ENCODE peak calls at places on chromosomes 11 and 22, in seven cellular contexts. One of them, this sample, is unnamed.

GRCh38 chr11:9719949-9720646 is 56.2 kb downstream of the SWAP70 start:
- DNase-seq in sigmoid colon: no peak
- DNase-seq in psoas muscle: no peak
- DNase-seq in HCT116: no peak
- DNase-seq in aorta: no peak
- DNase-seq in thoracic aorta: no peak
- DNase-seq in spleen: no peak
- DNase-seq in this sample: no peak

GRCh38 chr11:129115652-129116585 is 76.2 kb downstream of the ARHGAP32 start:
- DNase-seq in sigmoid colon: no peak
- DNase-seq in psoas muscle: no peak
- DNase-seq in HCT116: peak; percentile 23
- DNase-seq in aorta: no peak
- DNase-seq in thoracic aorta: no peak
- DNase-seq in spleen: no peak
- DNase-seq in this sample: no peak

GRCh38 chr11:45662665-45663485 is 2.5 kb downstream of the CHST1 start:
- DNase-seq in sigmoid colon: peak; percentile 57
- DNase-seq in psoas muscle: no peak
- DNase-seq in HCT116: no peak
- DNase-seq in aorta: peak; percentile 74
- DNase-seq in thoracic aorta: peak; percentile 49
- DNase-seq in spleen: peak; percentile 43
- DNase-seq in this sample: no peak

GRCh38 chr11:91686700-91687099 is 537.9 kb upstream of the FAT3 start:
- DNase-seq in sigmoid colon: no peak
- DNase-seq in psoas muscle: no peak
- DNase-seq in HCT116: no peak
- DNase-seq in aorta: no peak
- DNase-seq in thoracic aorta: no peak
- DNase-seq in spleen: no peak
- DNase-seq in this sample: no peak

GRCh38 chr11:10308208-10308954 is 3.5 kb downstream of the ADM start:
- DNase-seq in sigmoid colon: no peak
- DNase-seq in psoas muscle: no peak
- DNase-seq in HCT116: no peak
- DNase-seq in aorta: no peak
- DNase-seq in thoracic aorta: no peak
- DNase-seq in spleen: no peak
- DNase-seq in this sample: no peak

GRCh38 chr11:82233211-82233610 is 500.5 kb downstream of the FAM181B start:
- DNase-seq in sigmoid colon: no peak
- DNase-seq in psoas muscle: no peak
- DNase-seq in HCT116: no peak
- DNase-seq in aorta: no peak
- DNase-seq in thoracic aorta: no peak
- DNase-seq in spleen: no peak
- DNase-seq in this sample: no peak

GRCh38 chr11:15430381-15430780 is 315.7 kb downstream of the INSC start:
- DNase-seq in sigmoid colon: no peak
- DNase-seq in psoas muscle: no peak
- DNase-seq in HCT116: no peak
- DNase-seq in aorta: no peak
- DNase-seq in thoracic aorta: no peak
- DNase-seq in spleen: no peak
- DNase-seq in this sample: no peak

GRCh38 chr11:131579932-131580387 is 209.5 kb downstream of the NTM start:
- DNase-seq in sigmoid colon: no peak
- DNase-seq in psoas muscle: peak; percentile 18
- DNase-seq in HCT116: no peak
- DNase-seq in aorta: no peak
- DNase-seq in thoracic aorta: no peak
- DNase-seq in spleen: no peak
- DNase-seq in this sample: no peak

GRCh38 chr11:45180158-45180887 is 33.9 kb downstream of the PRDM11 start:
- DNase-seq in sigmoid colon: peak; percentile 82
- DNase-seq in psoas muscle: peak; percentile 68
- DNase-seq in HCT116: peak; percentile 16
- DNase-seq in aorta: peak; percentile 86
- DNase-seq in thoracic aorta: no peak
- DNase-seq in spleen: peak; percentile 85
- DNase-seq in this sample: no peak

GRCh38 chr11:37812281-37812880 is 1214.3 kb upstream of the RAG2 start:
- DNase-seq in sigmoid colon: peak; percentile 57
- DNase-seq in psoas muscle: peak; percentile 7
- DNase-seq in HCT116: no peak
- DNase-seq in aorta: peak; percentile 51
- DNase-seq in thoracic aorta: no peak
- DNase-seq in spleen: peak; percentile 73
- DNase-seq in this sample: no peak

GRCh38 chr11:955154-956049 is 29.7 kb downstream of the AP2A2 start:
- DNase-seq in sigmoid colon: no peak
- DNase-seq in psoas muscle: no peak
- DNase-seq in HCT116: no peak
- DNase-seq in aorta: no peak
- DNase-seq in thoracic aorta: no peak
- DNase-seq in spleen: no peak
- DNase-seq in this sample: no peak

GRCh38 chr22:31326877-31327276 is 19.3 kb downstream of the PATZ1 start:
- DNase-seq in sigmoid colon: no peak
- DNase-seq in psoas muscle: no peak
- DNase-seq in HCT116: no peak
- DNase-seq in aorta: no peak
- DNase-seq in thoracic aorta: no peak
- DNase-seq in spleen: no peak
- DNase-seq in this sample: no peak

GRCh38 chr11:8717876-8718753 is 35.5 kb downstream of the RPL27A start:
- DNase-seq in sigmoid colon: peak; percentile 92
- DNase-seq in psoas muscle: peak; percentile 56
- DNase-seq in HCT116: no peak
- DNase-seq in aorta: no peak
- DNase-seq in thoracic aorta: no peak
- DNase-seq in spleen: no peak
- DNase-seq in this sample: no peak

GRCh38 chr11:8717544-8717875 is 34.9 kb downstream of the RPL27A start:
- DNase-seq in sigmoid colon: no peak
- DNase-seq in psoas muscle: no peak
- DNase-seq in HCT116: no peak
- DNase-seq in aorta: no peak
- DNase-seq in thoracic aorta: no peak
- DNase-seq in spleen: no peak
- DNase-seq in this sample: no peak

GRCh38 chr11:8720868-8721739 is 38.5 kb downstream of the RPL27A start:
- DNase-seq in sigmoid colon: no peak
- DNase-seq in psoas muscle: no peak
- DNase-seq in HCT116: peak; percentile 44
- DNase-seq in aorta: no peak
- DNase-seq in thoracic aorta: no peak
- DNase-seq in spleen: no peak
- DNase-seq in this sample: no peak

GRCh38 chr11:8720376-8720775 is 37.8 kb downstream of the RPL27A start:
- DNase-seq in sigmoid colon: no peak
- DNase-seq in psoas muscle: no peak
- DNase-seq in HCT116: no peak
- DNase-seq in aorta: no peak
- DNase-seq in thoracic aorta: no peak
- DNase-seq in spleen: no peak
- DNase-seq in this sample: no peak

GRCh38 chr11:8719260-8720190 is 36.9 kb downstream of the RPL27A start:
- DNase-seq in sigmoid colon: peak; percentile 92
- DNase-seq in psoas muscle: peak; percentile 70
- DNase-seq in HCT116: peak; percentile 76
- DNase-seq in aorta: peak; percentile 85
- DNase-seq in thoracic aorta: peak; percentile 54
- DNase-seq in spleen: no peak
- DNase-seq in this sample: no peak
- H3K4me1 ChIP-seq in sigmoid colon: no peaks in the 10 kb centered on the region
- H3K4me1 ChIP-seq in psoas muscle: peaks cover 59% of the 10 kb centered on the region
- H3K4me1 ChIP-seq in HCT116: peaks cover 65% of the 10 kb centered on the region
- H3K4me1 ChIP-seq in aorta: peaks cover 10% of the 10 kb centered on the region
- H3K4me1 ChIP-seq in thoracic aorta: peaks cover 59% of the 10 kb centered on the region
- H3K4me1 ChIP-seq in spleen: peaks cover 37% of the 10 kb centered on the region
- H3K4me1 ChIP-seq in this sample: no peaks in the 10 kb centered on the region

GRCh38 chr11:8106679-8107078 is 25.7 kb downstream of the TUB start:
- DNase-seq in sigmoid colon: no peak
- DNase-seq in psoas muscle: no peak
- DNase-seq in HCT116: no peak
- DNase-seq in aorta: no peak
- DNase-seq in thoracic aorta: no peak
- DNase-seq in spleen: peak; percentile 16
- DNase-seq in this sample: no peak

GRCh38 chr11:8105666-8106065 is 24.7 kb downstream of the TUB start:
- DNase-seq in sigmoid colon: no peak
- DNase-seq in psoas muscle: no peak
- DNase-seq in HCT116: no peak
- DNase-seq in aorta: no peak
- DNase-seq in thoracic aorta: no peak
- DNase-seq in spleen: no peak
- DNase-seq in this sample: no peak

GRCh38 chr11:8102965-8103364 is 22.0 kb downstream of the TUB start:
- DNase-seq in sigmoid colon: no peak
- DNase-seq in psoas muscle: no peak
- DNase-seq in HCT116: no peak
- DNase-seq in aorta: no peak
- DNase-seq in thoracic aorta: no peak
- DNase-seq in spleen: peak; percentile 41
- DNase-seq in this sample: no peak

GRCh38 chr11:8103909-8104308 is 22.9 kb downstream of the TUB start:
- DNase-seq in sigmoid colon: no peak
- DNase-seq in psoas muscle: no peak
- DNase-seq in HCT116: no peak
- DNase-seq in aorta: no peak
- DNase-seq in thoracic aorta: no peak
- DNase-seq in spleen: peak; percentile 28
- DNase-seq in this sample: no peak

GRCh38 chr11:8105133-8105532 is 24.1 kb downstream of the TUB start:
- DNase-seq in sigmoid colon: no peak
- DNase-seq in psoas muscle: no peak
- DNase-seq in HCT116: no peak
- DNase-seq in aorta: no peak
- DNase-seq in thoracic aorta: no peak
- DNase-seq in spleen: no peak
- DNase-seq in this sample: no peak
- H3K36me3 ChIP-seq in sigmoid colon: no peaks in the 10 kb centered on the region
- H3K36me3 ChIP-seq in psoas muscle: no peaks in the 10 kb centered on the region
- H3K36me3 ChIP-seq in HCT116: no peaks in the 10 kb centered on the region
- H3K36me3 ChIP-seq in aorta: peaks cover 5% of the 10 kb centered on the region
- H3K36me3 ChIP-seq in thoracic aorta: peaks cover 18% of the 10 kb centered on the region
- H3K36me3 ChIP-seq in spleen: no peaks in the 10 kb centered on the region
- H3K36me3 ChIP-seq in this sample: peaks cover 4% of the 10 kb centered on the region

GRCh38 chr22:47198801-47199251 is 436.4 kb downstream of the TBC1D22A start:
- DNase-seq in sigmoid colon: peak; percentile 55
- DNase-seq in psoas muscle: no peak
- DNase-seq in HCT116: no peak
- DNase-seq in aorta: peak; percentile 69
- DNase-seq in thoracic aorta: no peak
- DNase-seq in spleen: peak; percentile 68
- DNase-seq in this sample: no peak
- H3K9me3 ChIP-seq in sigmoid colon: no peaks in the 10 kb centered on the region
- H3K9me3 ChIP-seq in psoas muscle: no peaks in the 10 kb centered on the region
- H3K9me3 ChIP-seq in HCT116: no peaks in the 10 kb centered on the region
- H3K9me3 ChIP-seq in aorta: no peaks in the 10 kb centered on the region
- H3K9me3 ChIP-seq in thoracic aorta: no peaks in the 10 kb centered on the region
- H3K9me3 ChIP-seq in spleen: no peaks in the 10 kb centered on the region
- H3K9me3 ChIP-seq in this sample: no peaks in the 10 kb centered on the region

GRCh38 chr11:117719480-117719879 is 77.5 kb downstream of the DSCAML1 start:
- DNase-seq in sigmoid colon: no peak
- DNase-seq in psoas muscle: no peak
- DNase-seq in HCT116: no peak
- DNase-seq in aorta: no peak
- DNase-seq in thoracic aorta: no peak
- DNase-seq in spleen: no peak
- DNase-seq in this sample: no peak
- H3K4me1 ChIP-seq in sigmoid colon: no peaks in the 10 kb centered on the region
- H3K4me1 ChIP-seq in psoas muscle: no peaks in the 10 kb centered on the region
- H3K4me1 ChIP-seq in HCT116: no peaks in the 10 kb centered on the region
- H3K4me1 ChIP-seq in aorta: no peaks in the 10 kb centered on the region
- H3K4me1 ChIP-seq in thoracic aorta: no peaks in the 10 kb centered on the region
- H3K4me1 ChIP-seq in spleen: no peaks in the 10 kb centered on the region
- H3K4me1 ChIP-seq in this sample: no peaks in the 10 kb centered on the region

GRCh38 chr22:23801238-23801821 is 14.6 kb downstream of the SMARCB1 start:
- DNase-seq in sigmoid colon: no peak
- DNase-seq in psoas muscle: no peak
- DNase-seq in HCT116: no peak
- DNase-seq in aorta: no peak
- DNase-seq in thoracic aorta: no peak
- DNase-seq in spleen: no peak
- DNase-seq in this sample: no peak

GRCh38 chr22:23804781-23805291 is 18.1 kb downstream of the SMARCB1 start:
- DNase-seq in sigmoid colon: no peak
- DNase-seq in psoas muscle: no peak
- DNase-seq in HCT116: no peak
- DNase-seq in aorta: peak; percentile 61
- DNase-seq in thoracic aorta: no peak
- DNase-seq in spleen: peak; percentile 68
- DNase-seq in this sample: no peak

GRCh38 chr22:23803001-23803819 is 16.4 kb downstream of the SMARCB1 start:
- DNase-seq in sigmoid colon: no peak
- DNase-seq in psoas muscle: no peak
- DNase-seq in HCT116: no peak
- DNase-seq in aorta: no peak
- DNase-seq in thoracic aorta: no peak
- DNase-seq in spleen: no peak
- DNase-seq in this sample: no peak

GRCh38 chr22:23801886-23802377 is 15.2 kb downstream of the SMARCB1 start:
- DNase-seq in sigmoid colon: no peak
- DNase-seq in psoas muscle: no peak
- DNase-seq in HCT116: no peak
- DNase-seq in aorta: no peak
- DNase-seq in thoracic aorta: no peak
- DNase-seq in spleen: no peak
- DNase-seq in this sample: no peak

GRCh38 chr22:23806837-23807236 is 20.1 kb downstream of the SMARCB1 start:
- DNase-seq in sigmoid colon: no peak
- DNase-seq in psoas muscle: no peak
- DNase-seq in HCT116: no peak
- DNase-seq in aorta: no peak
- DNase-seq in thoracic aorta: no peak
- DNase-seq in spleen: no peak
- DNase-seq in this sample: no peak
- H3K36me3 ChIP-seq in sigmoid colon: peaks cover 45% of the 10 kb centered on the region
- H3K36me3 ChIP-seq in psoas muscle: peaks cover 13% of the 10 kb centered on the region
- H3K36me3 ChIP-seq in HCT116: peaks cover 35% of the 10 kb centered on the region
- H3K36me3 ChIP-seq in aorta: peaks cover 16% of the 10 kb centered on the region
- H3K36me3 ChIP-seq in thoracic aorta: peaks cover 32% of the 10 kb centered on the region
- H3K36me3 ChIP-seq in spleen: no peaks in the 10 kb centered on the region
- H3K36me3 ChIP-seq in this sample: peaks cover 23% of the 10 kb centered on the region

DNA sequence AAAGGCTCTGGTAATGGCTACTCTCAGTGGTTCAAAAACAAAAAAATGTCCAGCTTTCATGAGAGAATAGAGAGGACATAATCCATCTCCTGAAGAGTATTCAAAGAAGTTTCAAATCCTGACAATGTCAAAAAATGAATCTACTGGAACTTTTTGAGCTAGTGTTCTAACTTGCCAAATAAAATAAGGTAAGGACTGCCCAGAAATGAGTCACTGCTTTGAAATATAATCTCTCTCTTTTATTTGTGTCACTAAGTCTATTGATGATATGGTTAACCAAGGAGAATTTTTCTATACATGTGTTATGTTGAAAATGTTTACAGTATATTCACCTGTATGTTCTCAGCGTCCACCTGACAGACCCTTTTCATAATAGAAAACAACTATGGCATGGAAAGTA is 3.4 kb downstream of the GUCY1A2 start:
- DNase-seq in sigmoid colon: no peak
- DNase-seq in psoas muscle: no peak
- DNase-seq in HCT116: no peak
- DNase-seq in aorta: no peak
- DNase-seq in thoracic aorta: no peak
- DNase-seq in spleen: no peak
- DNase-seq in this sample: no peak
- H3K9me3 ChIP-seq in sigmoid colon: no peaks in the 10 kb centered on the region
- H3K9me3 ChIP-seq in psoas muscle: no peaks in the 10 kb centered on the region
- H3K9me3 ChIP-seq in HCT116: no peaks in the 10 kb centered on the region
- H3K9me3 ChIP-seq in aorta: no peaks in the 10 kb centered on the region
- H3K9me3 ChIP-seq in thoracic aorta: no peaks in the 10 kb centered on the region
- H3K9me3 ChIP-seq in spleen: no peaks in the 10 kb centered on the region
- H3K9me3 ChIP-seq in this sample: no peaks in the 10 kb centered on the region